ENCODE peak calls at places on chromosomes 3 and 15, in eight cellular contexts. H is testis, E is transverse colon, N is upper lobe of left lung, U is AG04450, W is HCT116, G is pancreas, Q is A549. I is an unnamed sample.

GRCh38 chr15:85116925-85117646 is 135.4 kb downstream of the PDE8A start:
- DNase-seq in H (no peak), E (no peak), N (no peak), U (no peak), W (no peak), G (no peak), Q (no peak), I (no peak)

GRCh38 chr15:60858511-60859085 is 370.5 kb downstream of the RORA start:
- DNase-seq in H (peak), E (no peak), N (no peak), U (no peak), W (no peak), G (no peak), Q (no peak), I (no peak)

GRCh38 chr3:44825264-44825925 is 36.3 kb upstream of the TMEM42 start:
- DNase-seq in H (no peak), E (no peak), N (no peak), U (peak), W (no peak), G (no peak), Q (peak), I (no peak)

GRCh38 chr15:48556159-48556897 is 89.2 kb downstream of the FBN1 start:
- DNase-seq in H (no peak), E (no peak), N (no peak), U (no peak), W (no peak), G (no peak), Q (no peak), I (no peak)

GRCh38 chr3:100941451-100941850 is 51.8 kb downstream of the ABI3BP start:
- DNase-seq in H (no peak), E (no peak), N (no peak), U (no peak), W (no peak), G (no peak), Q (no peak), I (no peak)

GRCh38 chr3:16302082-16302631 is 37.1 kb downstream of the OXNAD1 start:
- DNase-seq in H (no peak), E (no peak), N (no peak), U (no peak), W (no peak), G (no peak), Q (no peak), I (no peak)

GRCh38 chr15:61584410-61584809 is 355.3 kb upstream of the RORA start:
- DNase-seq in H (no peak), E (no peak), N (no peak), U (no peak), W (no peak), G (no peak), Q (no peak), I (no peak)

GRCh38 chr15:93087825-93088199 is 1.2 kb downstream of the RGMA start:
- DNase-seq in H (peak), E (peak), N (peak), U (no peak), W (peak), G (peak), Q (peak), I (peak)

GRCh38 chr15:74839526-74840395 is 3.2 kb downstream of the ULK3 start:
- DNase-seq in H (no peak), E (no peak), N (no peak), U (no peak), W (no peak), G (no peak), Q (no peak), I (no peak)

GRCh38 chr3:123508176-123508575 is 59.3 kb upstream of the ADCY5 start:
- DNase-seq in H (no peak), E (no peak), N (no peak), U (no peak), W (no peak), G (no peak), Q (no peak), I (no peak)

GRCh38 chr15:74621936-74622335 is 6.3 kb downstream of the CLK3 start:
- DNase-seq in H (no peak), E (no peak), N (no peak), U (no peak), W (no peak), G (no peak), Q (no peak), I (no peak)

GRCh38 chr15:77532846-77533245 is 99.9 kb downstream of the LINGO1 start:
- DNase-seq in H (no peak), E (no peak), N (no peak), U (no peak), W (no peak), G (no peak), Q (no peak), I (no peak)

GRCh38 chr3:152302521-152303021 is 33.8 kb downstream of the MBNL1 start:
- DNase-seq in H (peak), E (peak), N (peak), U (peak), W (no peak), G (peak), Q (peak), I (peak)

GRCh38 chr3:5153074-5153473 is 31.0 kb downstream of the ARL8B start:
- DNase-seq in H (no peak), E (no peak), N (no peak), U (no peak), W (no peak), G (no peak), Q (no peak), I (no peak)

GRCh38 chr3:24123596-24123995 is 178.5 kb downstream of the NR1D2 start:
- DNase-seq in H (no peak), E (no peak), N (no peak), U (no peak), W (no peak), G (no peak), Q (no peak), I (no peak)

GRCh38 chr3:15795563-15796308 is 2.0 kb downstream of the ANKRD28 start:
- DNase-seq in H (no peak), E (no peak), N (no peak), U (no peak), W (no peak), G (no peak), Q (no peak), I (no peak)

GRCh38 chr15:27956285-27956684 is 142.8 kb downstream of the OCA2 start:
- DNase-seq in H (no peak), E (no peak), N (no peak), U (no peak), W (no peak), G (no peak), Q (no peak), I (no peak)

GRCh38 chr3:66409771-66410355 is 91.0 kb downstream of the LRIG1 start:
- DNase-seq in H (no peak), E (no peak), N (no peak), U (no peak), W (no peak), G (no peak), Q (no peak), I (no peak)

GRCh38 chr3:66411436-66411835 is 89.4 kb downstream of the LRIG1 start:
- DNase-seq in H (no peak), E (no peak), N (no peak), U (no peak), W (no peak), G (no peak), Q (no peak), I (no peak)

GRCh38 chr3:66408458-66408857 is 92.4 kb downstream of the LRIG1 start:
- DNase-seq in H (no peak), E (no peak), N (no peak), U (no peak), W (no peak), G (no peak), Q (no peak), I (no peak)

GRCh38 chr3:66410976-66411375 is 89.8 kb downstream of the LRIG1 start:
- DNase-seq in H (no peak), E (no peak), N (no peak), U (no peak), W (no peak), G (no peak), Q (no peak), I (no peak)

GRCh38 chr3:66410371-66410770 is 90.5 kb downstream of the LRIG1 start:
- DNase-seq in H (no peak), E (no peak), N (no peak), U (no peak), W (no peak), G (no peak), Q (no peak), I (no peak)
- H3K27ac ChIP-seq in H (no peak), E (peak), N (no peak), U (no peak), W (no peak), G (no peak), Q (no peak), I (no peak)

DNA sequence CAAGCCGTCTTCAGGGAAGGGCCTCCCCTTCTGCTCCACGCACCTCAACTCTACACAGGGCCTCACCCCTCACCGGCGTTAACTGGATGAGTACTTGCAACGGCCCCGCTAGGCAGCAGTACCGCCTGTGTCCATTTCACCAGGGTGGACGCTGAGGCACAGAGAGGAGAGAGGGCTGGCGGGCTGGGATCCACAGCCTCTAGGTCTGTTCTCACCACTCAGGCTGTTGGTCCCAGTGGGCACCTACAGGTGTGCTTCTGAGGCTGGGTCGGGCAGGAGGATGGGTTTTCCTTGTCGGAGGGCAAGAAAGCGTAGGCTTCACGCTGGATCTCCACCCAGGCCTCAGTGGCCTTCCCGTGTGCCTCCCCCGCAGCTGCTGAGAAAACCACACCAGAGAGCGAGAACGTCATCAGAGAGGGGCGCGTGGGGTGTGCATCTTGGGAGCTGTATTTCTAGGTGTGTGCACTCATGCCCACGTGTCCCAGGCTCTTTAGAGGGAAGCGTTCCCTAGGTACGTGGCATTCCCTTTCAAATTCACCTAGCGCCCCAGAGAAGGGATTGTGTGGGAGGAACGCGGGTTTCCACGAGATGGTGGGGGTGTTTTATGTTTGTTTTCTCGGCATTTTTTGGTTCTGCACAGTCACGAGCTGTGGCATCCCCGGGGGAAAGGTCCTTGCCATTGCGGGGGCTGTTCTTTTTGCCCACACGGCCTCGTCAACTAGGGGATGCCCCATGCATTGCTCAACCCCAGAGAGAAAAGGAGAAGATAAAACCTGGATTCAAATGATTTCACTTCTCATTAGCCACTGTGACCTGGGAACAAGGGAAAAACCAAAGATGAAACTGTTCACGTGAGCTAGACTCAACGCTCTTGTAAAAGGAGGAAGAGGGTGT is 67.7 kb downstream of the MGLL start:
- DNase-seq in H (no peak), E (no peak), N (no peak), U (no peak), W (no peak), G (no peak), Q (no peak), I (no peak)
- H3K27ac ChIP-seq in H (no peak), E (no peak), N (no peak), U (no peak), W (no peak), G (no peak), Q (no peak), I (no peak)

GRCh38 chr3:42545284-42545900 is 36.4 kb downstream of the SEC22C start:
- DNase-seq in H (no peak), E (no peak), N (peak), U (no peak), W (no peak), G (no peak), Q (no peak), I (no peak)
- H3K27ac ChIP-seq in H (no peak), E (peak), N (peak), U (no peak), W (no peak), G (no peak), Q (peak), I (peak)

DNA sequence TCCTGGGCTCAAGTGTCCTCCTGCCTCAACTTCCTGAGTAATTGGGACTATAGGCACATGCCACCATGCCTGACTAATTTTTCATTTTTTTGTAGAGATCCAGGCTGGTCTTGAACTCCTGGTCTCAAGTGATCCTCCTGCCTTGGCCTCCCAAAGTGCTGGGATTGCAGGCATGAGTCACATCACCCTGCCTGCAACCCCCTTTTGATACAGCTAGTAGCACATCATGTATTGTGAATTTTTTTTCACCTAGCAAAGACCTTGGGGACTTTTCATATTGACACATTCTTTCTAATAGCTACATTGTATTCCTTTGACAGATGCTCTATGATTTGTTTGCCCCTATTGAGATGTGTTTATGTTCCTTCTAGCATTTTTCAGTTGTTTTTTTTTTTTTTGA is 14.2 kb downstream of the IRAK2 start:
- DNase-seq in H (peak), E (no peak), N (no peak), U (no peak), W (no peak), G (no peak), Q (no peak), I (no peak)
- H3K27ac ChIP-seq in H (no peak), E (no peak), N (no peak), U (no peak), W (no peak), G (no peak), Q (no peak), I (no peak)

GRCh38 chr3:154728285-154728684 is 298.3 kb upstream of the GPR149 start:
- DNase-seq in H (no peak), E (no peak), N (no peak), U (no peak), W (no peak), G (no peak), Q (no peak), I (no peak)
- H3K27ac ChIP-seq in H (no peak), E (no peak), N (no peak), U (no peak), W (no peak), G (no peak), Q (no peak), I (no peak)